ENCODE peak calls at places on chromosome X, in ten cellular contexts. One of them, this sample, is unnamed.

GRCh38 chrX:103656623-103657022 is 27.8 kb downstream of the TCEAL1 start:
- DNase-seq in uterus: no peak
- DNase-seq in heart right ventricle: no peak
- DNase-seq in A549: peak
- DNase-seq in naive thymus-derived CD4-positive, alpha-beta T cell: no peak
- DNase-seq in CD8-positive, alpha-beta memory T cell: no peak
- DNase-seq in small intestine: no peak
- DNase-seq in transverse colon: no peak
- DNase-seq in GM23338: no peak
- DNase-seq in psoas muscle: no peak
- DNase-seq in this sample: peak

GRCh38 chrX:13412208-13412600 is 92.4 kb upstream of the ATXN3L start:
- DNase-seq in CD8-positive, alpha-beta memory T cell: no peak
- DNase-seq in naive thymus-derived CD4-positive, alpha-beta T cell: no peak
- DNase-seq in heart right ventricle: no peak
- DNase-seq in GM23338: no peak
- DNase-seq in A549: no peak
- DNase-seq in psoas muscle: no peak
- DNase-seq in small intestine: no peak
- DNase-seq in uterus: no peak
- DNase-seq in transverse colon: no peak
- DNase-seq in this sample: no peak

GRCh38 chrX:139930923-139931645 is 1.8 kb downstream of the ATP11C start:
- DNase-seq in uterus: no peak
- DNase-seq in CD8-positive, alpha-beta memory T cell: no peak
- DNase-seq in psoas muscle: peak
- DNase-seq in A549: peak
- DNase-seq in GM23338: peak
- DNase-seq in transverse colon: peak
- DNase-seq in naive thymus-derived CD4-positive, alpha-beta T cell: peak
- DNase-seq in heart right ventricle: no peak
- DNase-seq in small intestine: peak
- DNase-seq in this sample: no peak

GRCh38 chrX:40087574-40088298 is 10.0 kb downstream of the BCOR start:
- DNase-seq in uterus: no peak
- DNase-seq in small intestine: no peak
- DNase-seq in GM23338: no peak
- DNase-seq in heart right ventricle: no peak
- DNase-seq in A549: no peak
- DNase-seq in CD8-positive, alpha-beta memory T cell: no peak
- DNase-seq in naive thymus-derived CD4-positive, alpha-beta T cell: no peak
- DNase-seq in psoas muscle: no peak
- DNase-seq in transverse colon: no peak
- DNase-seq in this sample: no peak

GRCh38 chrX:12548746-12549145 is 242.5 kb upstream of the PRPS2 start:
- DNase-seq in naive thymus-derived CD4-positive, alpha-beta T cell: no peak
- DNase-seq in transverse colon: no peak
- DNase-seq in CD8-positive, alpha-beta memory T cell: no peak
- DNase-seq in heart right ventricle: peak
- DNase-seq in uterus: no peak
- DNase-seq in psoas muscle: no peak
- DNase-seq in A549: no peak
- DNase-seq in GM23338: peak
- DNase-seq in small intestine: no peak
- DNase-seq in this sample: no peak

GRCh38 chrX:68114573-68115199 is 318.6 kb downstream of the OPHN1 start:
- DNase-seq in psoas muscle: no peak
- DNase-seq in GM23338: no peak
- DNase-seq in transverse colon: peak
- DNase-seq in heart right ventricle: no peak
- DNase-seq in A549: no peak
- DNase-seq in naive thymus-derived CD4-positive, alpha-beta T cell: no peak
- DNase-seq in small intestine: peak
- DNase-seq in uterus: no peak
- DNase-seq in CD8-positive, alpha-beta memory T cell: no peak
- DNase-seq in this sample: no peak

GRCh38 chrX:53256446-53257041 is 24.8 kb downstream of the IQSEC2 start:
- DNase-seq in naive thymus-derived CD4-positive, alpha-beta T cell: no peak
- DNase-seq in transverse colon: no peak
- DNase-seq in CD8-positive, alpha-beta memory T cell: no peak
- DNase-seq in psoas muscle: no peak
- DNase-seq in GM23338: peak
- DNase-seq in uterus: no peak
- DNase-seq in A549: no peak
- DNase-seq in small intestine: no peak
- DNase-seq in heart right ventricle: no peak
- DNase-seq in this sample: no peak

GRCh38 chrX:149151805-149152757 is 353.0 kb downstream of the IDS start:
- DNase-seq in CD8-positive, alpha-beta memory T cell: no peak
- DNase-seq in A549: no peak
- DNase-seq in small intestine: no peak
- DNase-seq in psoas muscle: no peak
- DNase-seq in naive thymus-derived CD4-positive, alpha-beta T cell: no peak
- DNase-seq in transverse colon: no peak
- DNase-seq in uterus: no peak
- DNase-seq in GM23338: no peak
- DNase-seq in heart right ventricle: no peak
- DNase-seq in this sample: peak

DNA sequence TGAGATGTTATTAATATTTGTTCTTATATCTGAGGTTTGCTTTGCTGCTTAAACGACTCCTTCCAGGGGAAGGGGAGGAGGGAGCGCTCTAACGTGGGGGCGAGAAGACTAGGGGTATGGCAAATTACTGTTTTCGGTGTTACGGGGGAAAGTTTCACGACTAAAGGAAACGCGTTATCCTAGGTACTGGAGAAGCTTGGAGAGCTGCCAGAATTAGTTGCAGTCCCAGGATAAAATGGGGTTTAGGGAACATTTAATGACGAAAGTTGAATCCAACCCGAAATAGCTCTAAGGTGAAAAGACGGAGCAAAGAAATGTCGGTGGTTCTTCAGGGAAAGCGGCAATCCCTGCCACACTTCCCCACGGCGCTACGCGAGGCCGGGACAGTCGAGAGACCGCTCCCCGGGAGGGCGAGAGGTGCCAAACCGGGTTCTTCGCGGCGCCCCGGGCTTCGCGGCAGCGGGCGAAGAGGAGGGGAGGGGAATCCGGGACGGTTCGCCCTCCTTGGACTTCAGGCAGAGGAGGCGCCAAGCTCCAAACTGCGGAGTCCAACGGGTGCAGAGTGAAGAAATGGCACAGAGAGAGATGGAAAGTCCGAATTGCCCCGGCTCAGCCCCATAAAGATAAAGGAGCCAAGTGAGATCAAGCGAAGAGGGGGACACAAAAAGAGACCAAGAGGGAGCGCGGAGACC is 719 bp downstream of the THOC2 start:
- DNase-seq in transverse colon: peak
- DNase-seq in small intestine: peak
- DNase-seq in heart right ventricle: no peak
- DNase-seq in psoas muscle: no peak
- DNase-seq in uterus: no peak
- DNase-seq in CD8-positive, alpha-beta memory T cell: no peak
- DNase-seq in naive thymus-derived CD4-positive, alpha-beta T cell: no peak
- DNase-seq in A549: peak
- DNase-seq in GM23338: peak
- DNase-seq in this sample: no peak
- H3K27ac ChIP-seq in transverse colon: peak
- H3K27ac ChIP-seq in small intestine: peak
- H3K27ac ChIP-seq in heart right ventricle: peak
- H3K27ac ChIP-seq in psoas muscle: peak
- H3K27ac ChIP-seq in uterus: peak
- H3K27ac ChIP-seq in CD8-positive, alpha-beta memory T cell: peak
- H3K27ac ChIP-seq in naive thymus-derived CD4-positive, alpha-beta T cell: peak
- H3K27ac ChIP-seq in A549: peak
- H3K27ac ChIP-seq in GM23338: peak
- H3K27ac ChIP-seq in this sample: peak

GRCh38 chrX:74523224-74523623 is 91.2 kb downstream of the RLIM start:
- DNase-seq in uterus: no peak
- DNase-seq in small intestine: no peak
- DNase-seq in CD8-positive, alpha-beta memory T cell: no peak
- DNase-seq in heart right ventricle: no peak
- DNase-seq in psoas muscle: no peak
- DNase-seq in GM23338: no peak
- DNase-seq in transverse colon: no peak
- DNase-seq in A549: no peak
- DNase-seq in naive thymus-derived CD4-positive, alpha-beta T cell: no peak
- DNase-seq in this sample: no peak
- H3K27ac ChIP-seq in uterus: no peak
- H3K27ac ChIP-seq in small intestine: no peak
- H3K27ac ChIP-seq in CD8-positive, alpha-beta memory T cell: no peak
- H3K27ac ChIP-seq in heart right ventricle: no peak
- H3K27ac ChIP-seq in psoas muscle: no peak
- H3K27ac ChIP-seq in GM23338: no peak
- H3K27ac ChIP-seq in transverse colon: no peak
- H3K27ac ChIP-seq in A549: no peak
- H3K27ac ChIP-seq in naive thymus-derived CD4-positive, alpha-beta T cell: no peak
- H3K27ac ChIP-seq in this sample: no peak

GRCh38 chrX:72308209-72308565 is 2.5 kb upstream of the CITED1 start:
- DNase-seq in small intestine: no peak
- DNase-seq in GM23338: no peak
- DNase-seq in A549: no peak
- DNase-seq in CD8-positive, alpha-beta memory T cell: no peak
- DNase-seq in naive thymus-derived CD4-positive, alpha-beta T cell: no peak
- DNase-seq in psoas muscle: no peak
- DNase-seq in transverse colon: no peak
- DNase-seq in uterus: no peak
- DNase-seq in heart right ventricle: no peak
- DNase-seq in this sample: no peak

GRCh38 chrX:72306085-72306801 is 529 bp upstream of the CITED1 start:
- DNase-seq in small intestine: no peak
- DNase-seq in transverse colon: no peak
- DNase-seq in heart right ventricle: no peak
- DNase-seq in uterus: no peak
- DNase-seq in CD8-positive, alpha-beta memory T cell: no peak
- DNase-seq in A549: peak
- DNase-seq in naive thymus-derived CD4-positive, alpha-beta T cell: no peak
- DNase-seq in psoas muscle: no peak
- DNase-seq in GM23338: peak
- DNase-seq in this sample: no peak

GRCh38 chrX:72308566-72309296 is 3.0 kb upstream of the CITED1 start:
- DNase-seq in heart right ventricle: peak
- DNase-seq in transverse colon: peak
- DNase-seq in small intestine: peak
- DNase-seq in GM23338: peak
- DNase-seq in psoas muscle: peak
- DNase-seq in uterus: peak
- DNase-seq in naive thymus-derived CD4-positive, alpha-beta T cell: no peak
- DNase-seq in A549: peak
- DNase-seq in CD8-positive, alpha-beta memory T cell: peak
- DNase-seq in this sample: no peak

GRCh38 chrX:72306851-72307645 is 1.3 kb upstream of the CITED1 start:
- DNase-seq in heart right ventricle: peak
- DNase-seq in naive thymus-derived CD4-positive, alpha-beta T cell: no peak
- DNase-seq in GM23338: peak
- DNase-seq in transverse colon: peak
- DNase-seq in CD8-positive, alpha-beta memory T cell: peak
- DNase-seq in psoas muscle: peak
- DNase-seq in small intestine: peak
- DNase-seq in uterus: peak
- DNase-seq in A549: peak
- DNase-seq in this sample: no peak

DNA sequence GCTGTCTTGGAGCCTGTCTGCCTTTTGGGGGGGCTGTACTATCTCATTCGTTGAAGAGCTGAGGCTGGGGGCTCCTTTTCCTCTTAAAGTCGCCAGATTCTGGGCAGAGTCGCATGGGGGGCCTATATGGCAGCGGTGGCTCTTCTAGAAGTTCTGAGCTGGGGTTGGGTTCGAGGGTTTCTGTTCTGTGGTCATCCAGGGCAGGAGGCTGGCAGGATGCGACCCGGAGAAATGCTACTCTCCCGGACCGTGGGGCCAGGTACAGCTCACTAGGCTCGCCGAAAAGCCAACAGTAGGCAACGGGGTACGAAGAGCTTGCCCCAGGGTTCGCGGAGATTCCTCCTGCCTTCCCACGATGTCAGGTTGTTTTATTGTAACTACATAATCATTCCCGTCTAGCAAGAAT is 1.9 kb upstream of the CITED1 start:
- DNase-seq in small intestine: no peak
- DNase-seq in transverse colon: no peak
- DNase-seq in heart right ventricle: no peak
- DNase-seq in psoas muscle: no peak
- DNase-seq in naive thymus-derived CD4-positive, alpha-beta T cell: no peak
- DNase-seq in GM23338: peak
- DNase-seq in CD8-positive, alpha-beta memory T cell: no peak
- DNase-seq in uterus: no peak
- DNase-seq in A549: no peak
- DNase-seq in this sample: no peak
- H3K27ac ChIP-seq in small intestine: no peak
- H3K27ac ChIP-seq in transverse colon: no peak
- H3K27ac ChIP-seq in heart right ventricle: no peak
- H3K27ac ChIP-seq in psoas muscle: no peak
- H3K27ac ChIP-seq in naive thymus-derived CD4-positive, alpha-beta T cell: no peak
- H3K27ac ChIP-seq in GM23338: no peak
- H3K27ac ChIP-seq in CD8-positive, alpha-beta memory T cell: no peak
- H3K27ac ChIP-seq in uterus: no peak
- H3K27ac ChIP-seq in A549: no peak
- H3K27ac ChIP-seq in this sample: no peak

GRCh38 chrX:106995678-106996077 is 4.3 kb downstream of the MORC4 start:
- DNase-seq in heart right ventricle: no peak
- DNase-seq in CD8-positive, alpha-beta memory T cell: no peak
- DNase-seq in psoas muscle: no peak
- DNase-seq in transverse colon: no peak
- DNase-seq in small intestine: no peak
- DNase-seq in uterus: no peak
- DNase-seq in naive thymus-derived CD4-positive, alpha-beta T cell: no peak
- DNase-seq in A549: no peak
- DNase-seq in GM23338: no peak
- DNase-seq in this sample: no peak

GRCh38 chrX:106997611-106998010 is 2.4 kb downstream of the MORC4 start:
- DNase-seq in GM23338: no peak
- DNase-seq in CD8-positive, alpha-beta memory T cell: no peak
- DNase-seq in psoas muscle: no peak
- DNase-seq in heart right ventricle: no peak
- DNase-seq in naive thymus-derived CD4-positive, alpha-beta T cell: no peak
- DNase-seq in transverse colon: no peak
- DNase-seq in small intestine: no peak
- DNase-seq in uterus: no peak
- DNase-seq in A549: no peak
- DNase-seq in this sample: no peak

GRCh38 chrX:106999002-106999975 is 723 bp downstream of the MORC4 start:
- DNase-seq in transverse colon: peak
- DNase-seq in uterus: peak
- DNase-seq in small intestine: peak
- DNase-seq in psoas muscle: peak
- DNase-seq in GM23338: peak
- DNase-seq in A549: peak
- DNase-seq in heart right ventricle: peak
- DNase-seq in CD8-positive, alpha-beta memory T cell: peak
- DNase-seq in naive thymus-derived CD4-positive, alpha-beta T cell: peak
- DNase-seq in this sample: no peak

DNA sequence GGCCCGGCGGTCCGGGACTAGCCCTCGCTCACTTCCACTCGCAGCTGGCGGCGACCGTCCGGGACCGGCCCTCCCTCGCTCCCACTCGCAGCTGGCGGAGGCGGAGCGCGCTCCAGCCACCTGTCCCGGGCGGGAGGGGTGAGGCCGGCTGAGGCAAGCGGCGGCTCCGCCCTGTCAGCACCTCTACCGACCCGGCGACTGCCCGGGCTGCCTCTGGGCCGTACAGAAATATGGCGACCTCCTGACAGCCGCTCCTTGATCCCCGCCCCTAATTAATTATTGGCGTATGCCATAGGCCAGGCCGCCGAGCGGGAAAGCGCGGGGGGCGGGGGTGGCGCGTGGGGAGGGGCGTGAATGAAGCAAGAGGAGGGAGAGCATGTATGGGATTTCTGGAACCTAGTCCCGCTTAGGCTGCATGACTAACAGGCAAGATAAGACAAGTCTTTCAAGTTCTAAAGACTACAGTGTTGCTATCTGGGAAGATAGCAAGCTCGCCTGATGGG is at the start of gene MORC4:
- DNase-seq in naive thymus-derived CD4-positive, alpha-beta T cell: peak
- DNase-seq in A549: peak
- DNase-seq in transverse colon: peak
- DNase-seq in CD8-positive, alpha-beta memory T cell: peak
- DNase-seq in psoas muscle: peak
- DNase-seq in small intestine: peak
- DNase-seq in GM23338: peak
- DNase-seq in heart right ventricle: peak
- DNase-seq in uterus: peak
- DNase-seq in this sample: peak
- H3K27ac ChIP-seq in naive thymus-derived CD4-positive, alpha-beta T cell: peak
- H3K27ac ChIP-seq in A549: peak
- H3K27ac ChIP-seq in transverse colon: peak
- H3K27ac ChIP-seq in CD8-positive, alpha-beta memory T cell: no peak
- H3K27ac ChIP-seq in psoas muscle: peak
- H3K27ac ChIP-seq in small intestine: peak
- H3K27ac ChIP-seq in GM23338: no peak
- H3K27ac ChIP-seq in heart right ventricle: peak
- H3K27ac ChIP-seq in uterus: peak
- H3K27ac ChIP-seq in this sample: peak